ENCODE peak calls at places on chromosome 21, in eight cellular contexts. H is transverse colon, Z is stomach, Q is AG04449, J is IMR-90, A is A549, D is AG04450, U is HFF-Myc. G is an unnamed sample.

GRCh38 chr21:27681841-27682240 is 715.0 kb upstream of the ADAMTS5 start:
- DNase-seq in A (no peak), D (no peak), U (no peak), J (peak), Z (no peak), H (no peak), Q (no peak), G (no peak)

GRCh38 chr21:37503848-37504467 is 137.4 kb downstream of the DYRK1A start:
- DNase-seq in D (peak), Q (peak), A (no peak), J (peak), Z (no peak), H (no peak), U (peak), G (no peak)

GRCh38 chr21:24395320-24395933 is 1211.9 kb downstream of the MRPL39 start:
- DNase-seq in H (no peak), A (no peak), Q (no peak), U (no peak), D (no peak), Z (no peak), J (peak), G (no peak)

GRCh38 chr21:15775291-15775690 is 45.5 kb downstream of the USP25 start:
- DNase-seq in Z (no peak), D (no peak), A (no peak), Q (no peak), J (no peak), U (no peak), H (no peak), G (no peak)

GRCh38 chr21:38925923-38926322 is 120.2 kb downstream of the ETS2 start:
- DNase-seq in Q (peak), H (peak), A (no peak), Z (peak), J (peak), D (peak), U (peak), G (no peak)

GRCh38 chr21:27129215-27129614 is 162.3 kb upstream of the ADAMTS5 start:
- DNase-seq in U (no peak), A (no peak), H (no peak), Z (no peak), D (no peak), Q (no peak), J (no peak), G (no peak)

GRCh38 chr21:16419188-16419874 is 689.5 kb downstream of the USP25 start:
- DNase-seq in U (peak), J (peak), Q (no peak), H (peak), A (peak), Z (peak), D (peak), G (peak)

GRCh38 chr21:38266732-38267131 is 9.9 kb downstream of the KCNJ15 start:
- DNase-seq in D (no peak), Q (no peak), A (no peak), H (no peak), U (no peak), J (peak), Z (no peak), G (no peak)

GRCh38 chr21:16072176-16072575 is 342.4 kb downstream of the USP25 start:
- DNase-seq in Q (no peak), U (no peak), A (no peak), J (no peak), H (no peak), D (no peak), Z (no peak), G (no peak)

GRCh38 chr21:30839304-30839703 is 9.7 kb upstream of the KRTAP7-1 start:
- DNase-seq in H (peak), A (peak), U (peak), D (no peak), Z (no peak), Q (no peak), J (no peak), G (peak)

GRCh38 chr21:27024316-27024715 is 57.4 kb upstream of the ADAMTS5 start:
- DNase-seq in Q (peak), Z (no peak), U (no peak), J (peak), A (no peak), D (no peak), H (no peak), G (no peak)

GRCh38 chr21:36437745-36438128 is 42.2 kb downstream of the CLDN14 start:
- DNase-seq in U (no peak), A (peak), Z (peak), H (no peak), J (peak), Q (peak), D (peak), G (no peak)

GRCh38 chr21:46397211-46397905 is 61.3 kb upstream of the DIP2A start:
- DNase-seq in D (no peak), H (no peak), U (no peak), Q (no peak), Z (no peak), A (no peak), J (no peak), G (no peak)

GRCh38 chr21:27796106-27796505 is 829.2 kb upstream of the ADAMTS5 start:
- DNase-seq in Z (no peak), A (no peak), D (peak), J (peak), H (no peak), U (peak), Q (no peak), G (no peak)

GRCh38 chr21:46486481-46487000 is 27.9 kb downstream of the DIP2A start:
- DNase-seq in A (no peak), U (no peak), J (peak), H (no peak), Z (no peak), Q (no peak), D (peak), G (no peak)

GRCh38 chr21:46304955-46305354 is 18.7 kb downstream of the C21orf58 start:
- DNase-seq in H (no peak), Z (no peak), U (no peak), A (no peak), J (no peak), Q (no peak), D (no peak), G (no peak)

GRCh38 chr21:15221799-15222386 is 157.1 kb upstream of the NRIP1 start:
- DNase-seq in J (peak), Z (no peak), Q (no peak), H (peak), A (peak), D (peak), U (peak), G (peak)

GRCh38 chr21:39474545-39474944 is 22.8 kb downstream of the SH3BGR start:
- DNase-seq in D (no peak), U (no peak), A (no peak), H (no peak), Q (no peak), J (no peak), Z (no peak), G (no peak)

GRCh38 chr21:31670065-31670464 is 10.6 kb downstream of the SOD1 start:
- DNase-seq in A (no peak), H (no peak), J (no peak), U (no peak), Z (no peak), Q (no peak), D (no peak), G (no peak)

GRCh38 chr21:39441502-39442475 is 3.8 kb downstream of the LCA5L start:
- DNase-seq in H (no peak), A (peak), U (no peak), Q (peak), Z (no peak), D (no peak), J (peak), G (no peak)

GRCh38 chr21:26965567-26966359 is 1.1 kb downstream of the ADAMTS5 start:
- DNase-seq in A (no peak), H (peak), Q (no peak), U (no peak), D (no peak), J (peak), Z (peak), G (peak)

GRCh38 chr21:36478207-36478701 is 1.7 kb downstream of the CLDN14 start:
- DNase-seq in U (no peak), J (peak), Z (no peak), A (peak), D (peak), H (no peak), Q (peak), G (no peak)

GRCh38 chr21:15531986-15532385 is 197.8 kb upstream of the USP25 start:
- DNase-seq in Q (no peak), H (no peak), Z (no peak), D (no peak), A (no peak), J (no peak), U (no peak), G (no peak)

DNA sequence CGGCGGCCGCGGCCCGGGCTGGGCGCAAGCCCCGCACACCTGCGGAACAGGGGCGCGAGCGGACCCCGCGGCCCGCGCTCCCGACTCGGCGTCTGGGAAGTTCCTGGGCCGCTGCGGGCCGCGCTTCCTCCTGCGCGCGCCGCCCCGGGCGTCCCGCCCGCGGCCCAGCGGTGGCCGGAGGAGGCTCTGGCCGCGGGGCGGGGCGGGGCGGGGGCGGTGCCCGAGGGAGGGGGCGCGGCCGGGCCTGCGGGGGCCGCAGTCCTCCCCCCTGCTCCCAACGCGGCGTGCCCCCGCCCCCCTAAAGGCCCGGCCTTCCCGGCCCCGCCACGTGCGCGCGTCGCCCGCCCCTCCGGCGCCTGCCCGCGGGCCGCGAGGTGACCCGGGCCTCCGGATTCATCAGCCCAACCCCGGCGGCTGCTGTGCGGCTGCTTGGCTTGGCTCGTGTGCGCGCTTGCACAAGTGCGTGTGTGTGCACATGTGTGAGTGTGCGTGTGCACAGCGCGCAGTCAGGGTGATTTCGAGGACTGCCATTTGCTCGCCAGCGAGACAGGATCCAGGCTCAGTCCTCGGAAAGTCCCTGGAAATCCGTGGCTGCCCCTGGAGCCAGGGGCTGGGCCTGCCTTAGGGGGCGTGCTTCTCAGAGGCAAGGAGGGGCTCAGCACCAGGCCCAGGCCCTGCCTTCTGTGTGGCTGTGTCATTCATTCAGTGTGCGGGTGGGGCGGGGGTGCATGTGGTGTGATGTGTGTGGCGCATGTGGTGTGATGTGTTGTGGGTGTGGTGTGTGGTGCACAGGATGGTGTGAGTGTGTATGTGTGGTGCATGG is at the start of gene C2CD2:
- DNase-seq in A (peak), H (peak), Z (peak), D (no peak), U (peak), J (peak), Q (no peak), G (peak)
- TF ChIP-seq CTCF in A (no peak), H (no peak), Z (no peak), D (no peak), U (no peak), J (no peak), Q (no peak), G (no peak)

DNA sequence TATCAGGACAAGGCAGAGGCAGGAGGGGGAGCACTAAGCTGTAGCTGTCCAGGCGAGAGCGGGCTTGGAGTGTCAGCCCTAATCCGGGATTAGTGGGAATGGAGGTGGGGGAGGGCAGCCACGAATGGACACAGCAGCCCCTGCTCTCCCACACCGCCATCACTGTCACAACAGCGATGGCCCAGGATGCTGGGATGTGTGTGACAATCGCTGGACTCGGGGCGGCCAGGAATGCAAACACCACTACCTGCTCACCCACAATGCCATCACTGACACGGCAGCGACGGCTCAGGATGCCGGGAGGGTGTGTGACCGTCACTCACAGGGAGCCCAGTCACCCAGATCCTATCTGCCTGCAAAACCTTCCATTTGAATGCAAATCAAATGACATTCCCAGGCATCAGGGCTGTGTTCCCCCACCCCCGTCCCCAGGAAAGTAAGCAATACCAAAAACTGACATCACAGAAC is 2.8 kb downstream of the C2CD2 start:
- DNase-seq in A (no peak), J (no peak), Q (no peak), U (no peak), D (no peak), Z (no peak), H (no peak), G (no peak)
- H3K4me3 ChIP-seq in A (no peak), J (no peak), Q (no peak), U (no peak), D (no peak), Z (no peak), H (no peak), G (no peak)

GRCh38 chr21:35399706-35400105 is 350.6 kb upstream of the RUNX1 start:
- DNase-seq in U (no peak), Z (no peak), A (no peak), J (no peak), D (no peak), Q (no peak), H (no peak), G (no peak)
- TF ChIP-seq CTCF in U (no peak), Z (no peak), A (no peak), J (no peak), D (no peak), Q (no peak), H (no peak), G (no peak)

GRCh38 chr21:40845621-40846020 is 1.3 kb downstream of the DSCAM start:
- DNase-seq in J (peak), Z (no peak), Q (peak), D (no peak), U (no peak), H (no peak), A (no peak), G (no peak)

GRCh38 chr21:40846057-40846456 is 901 bp downstream of the DSCAM start:
- DNase-seq in U (no peak), A (no peak), H (no peak), D (no peak), Z (no peak), Q (no peak), J (no peak), G (no peak)

GRCh38 chr21:40847956-40848355 is 998 bp upstream of the DSCAM start:
- DNase-seq in J (no peak), A (no peak), D (no peak), U (no peak), Z (no peak), H (no peak), Q (no peak), G (no peak)

GRCh38 chr21:40844935-40845334 is 2.0 kb downstream of the DSCAM start:
- DNase-seq in J (no peak), A (no peak), U (no peak), Z (no peak), H (no peak), D (no peak), Q (no peak), G (no peak)

GRCh38 chr21:40846566-40847411 is at the start of gene DSCAM:
- DNase-seq in A (no peak), D (no peak), H (no peak), Q (no peak), U (no peak), J (no peak), Z (no peak), G (no peak)
- H3K4me3 ChIP-seq in A (no peak), D (peak), H (no peak), Q (peak), U (no peak), J (peak), Z (peak), G (no peak)

GRCh38 chr21:43317959-43318358 is 109.0 kb downstream of the SIK1 start:
- DNase-seq in H (no peak), Z (no peak), Q (no peak), A (no peak), J (no peak), U (no peak), D (no peak), G (no peak)
- TF ChIP-seq CTCF in H (no peak), Z (no peak), Q (no peak), A (no peak), J (no peak), U (no peak), D (no peak), G (no peak)

GRCh38 chr21:32702702-32703101 is 25.1 kb downstream of the SYNJ1 start:
- DNase-seq in D (peak), U (no peak), Q (no peak), Z (no peak), H (no peak), J (peak), A (peak), G (no peak)
- H3K4me3 ChIP-seq in D (no peak), U (no peak), Q (no peak), Z (no peak), H (no peak), J (no peak), A (no peak), G (no peak)

GRCh38 chr21:34355570-34355969 is 8.2 kb upstream of the KCNE2 start:
- DNase-seq in D (no peak), Z (no peak), Q (no peak), J (no peak), H (peak), A (no peak), U (no peak), G (no peak)
- TF ChIP-seq CTCF in D (no peak), Z (no peak), Q (no peak), J (no peak), H (no peak), A (no peak), U (no peak), G (no peak)

GRCh38 chr21:29297483-29298347 is 1.0 kb upstream of the BACH1 start:
- DNase-seq in Q (no peak), U (no peak), D (no peak), A (no peak), J (no peak), H (peak), Z (no peak), G (peak)
- H3K4me3 ChIP-seq in Q (peak), U (peak), D (peak), A (peak), J (peak), H (peak), Z (peak), G (peak)

GRCh38 chr21:45236481-45236880 is 51.2 kb downstream of the POFUT2 start:
- DNase-seq in D (no peak), J (no peak), Q (no peak), U (no peak), A (no peak), H (no peak), Z (no peak), G (no peak)
- TF ChIP-seq CTCF in D (no peak), J (no peak), Q (no peak), U (no peak), A (no peak), H (no peak), Z (no peak), G (no peak)